ENCODE peak calls at places on chromosomes 3 and 15, in five cellular contexts. One of them, this sample, is unnamed.

GRCh38 chr15:65777053-65777452 is 15.0 kb downstream of the DENND4A start:
- DNase-seq in activated T-cell treated with anti-CD3 and anti-CD28 coated beads, Interleukin-2, amount 50 U/mL, for 4 hours: no peak
- DNase-seq in NCI-H2081: no peak
- DNase-seq in NCI-H1436: no peak
- DNase-seq in iris pigment epithelial cell: no peak
- DNase-seq in this sample: no peak

GRCh38 chr3:23324745-23325144 is 121.6 kb downstream of the UBE2E2 start:
- DNase-seq in activated T-cell treated with anti-CD3 and anti-CD28 coated beads, Interleukin-2, amount 50 U/mL, for 4 hours: no peak
- DNase-seq in NCI-H1436: no peak
- DNase-seq in NCI-H2081: no peak
- DNase-seq in iris pigment epithelial cell: peak
- DNase-seq in this sample: no peak

GRCh38 chr3:197495499-197495898 is 60.3 kb downstream of the BDH1 start:
- DNase-seq in activated T-cell treated with anti-CD3 and anti-CD28 coated beads, Interleukin-2, amount 50 U/mL, for 4 hours: no peak
- DNase-seq in NCI-H1436: no peak
- DNase-seq in iris pigment epithelial cell: no peak
- DNase-seq in NCI-H2081: no peak
- DNase-seq in this sample: no peak

GRCh38 chr15:57550640-57551039 is 41.1 kb upstream of the MYZAP start:
- DNase-seq in NCI-H2081: no peak
- DNase-seq in NCI-H1436: no peak
- DNase-seq in iris pigment epithelial cell: no peak
- DNase-seq in activated T-cell treated with anti-CD3 and anti-CD28 coated beads, Interleukin-2, amount 50 U/mL, for 4 hours: no peak
- DNase-seq in this sample: no peak

GRCh38 chr3:172074578-172074977 is 35.2 kb downstream of the FNDC3B start:
- DNase-seq in NCI-H1436: no peak
- DNase-seq in iris pigment epithelial cell: no peak
- DNase-seq in activated T-cell treated with anti-CD3 and anti-CD28 coated beads, Interleukin-2, amount 50 U/mL, for 4 hours: no peak
- DNase-seq in NCI-H2081: no peak
- DNase-seq in this sample: no peak

GRCh38 chr15:25180606-25181289 is 226.0 kb downstream of the SNRPN start:
- DNase-seq in NCI-H2081: no peak
- DNase-seq in activated T-cell treated with anti-CD3 and anti-CD28 coated beads, Interleukin-2, amount 50 U/mL, for 4 hours: peak
- DNase-seq in iris pigment epithelial cell: no peak
- DNase-seq in NCI-H1436: no peak
- DNase-seq in this sample: no peak

GRCh38 chr15:49471733-49472132 is 48.7 kb downstream of the FGF7 start:
- DNase-seq in NCI-H1436: no peak
- DNase-seq in NCI-H2081: no peak
- DNase-seq in iris pigment epithelial cell: no peak
- DNase-seq in activated T-cell treated with anti-CD3 and anti-CD28 coated beads, Interleukin-2, amount 50 U/mL, for 4 hours: no peak
- DNase-seq in this sample: no peak

GRCh38 chr15:60004019-60004845 is at the start of gene FOXB1:
- DNase-seq in NCI-H2081: peak
- DNase-seq in NCI-H1436: no peak
- DNase-seq in iris pigment epithelial cell: no peak
- DNase-seq in activated T-cell treated with anti-CD3 and anti-CD28 coated beads, Interleukin-2, amount 50 U/mL, for 4 hours: no peak
- DNase-seq in this sample: no peak

GRCh38 chr3:69305011-69305410 is 80.9 kb downstream of the FRMD4B start:
- DNase-seq in iris pigment epithelial cell: peak
- DNase-seq in NCI-H1436: no peak
- DNase-seq in NCI-H2081: no peak
- DNase-seq in activated T-cell treated with anti-CD3 and anti-CD28 coated beads, Interleukin-2, amount 50 U/mL, for 4 hours: no peak
- DNase-seq in this sample: no peak

GRCh38 chr3:41404601-41405000 is 205.3 kb downstream of the CTNNB1 start:
- DNase-seq in activated T-cell treated with anti-CD3 and anti-CD28 coated beads, Interleukin-2, amount 50 U/mL, for 4 hours: no peak
- DNase-seq in iris pigment epithelial cell: no peak
- DNase-seq in NCI-H2081: no peak
- DNase-seq in NCI-H1436: no peak
- DNase-seq in this sample: no peak

GRCh38 chr3:51955175-51955892 is at the start of gene GPR62:
- DNase-seq in NCI-H2081: no peak
- DNase-seq in NCI-H1436: no peak
- DNase-seq in activated T-cell treated with anti-CD3 and anti-CD28 coated beads, Interleukin-2, amount 50 U/mL, for 4 hours: no peak
- DNase-seq in iris pigment epithelial cell: no peak
- DNase-seq in this sample: no peak

This sample was measured in NCI-H1417 treated with DMSO at 0.1 percent for 48 hours.